ENCODE peak calls at places on chromosomes 7 and 10, in eight cellular contexts. R, B, O, K, F, A, M and Q are unnamed samples.

GRCh38 chr10:119478111-119479047 is 64.1 kb downstream of the RGS10 start:
- DNase-seq in O (no peak), K (no peak), A (no peak), F (no peak), B (no peak), R (no peak), M (no peak), Q (no peak)

GRCh38 chr10:24435374-24435773 is 226.4 kb downstream of the KIAA1217 start:
- DNase-seq in M (no peak), B (no peak), K (no peak), A (no peak), F (no peak), R (no peak), O (no peak), Q (no peak)

GRCh38 chr10:113704637-113705343 is 25.1 kb downstream of the CASP7 start:
- DNase-seq in B (no peak), M (no peak), R (no peak), F (peak), O (peak), A (peak), K (no peak), Q (no peak)

GRCh38 chr10:98134431-98135221 is at the start of gene R3HCC1L:
- DNase-seq in M (peak), O (peak), R (peak), F (peak), A (peak), B (peak), K (peak), Q (peak)

GRCh38 chr10:9081253-9081652 is 1026.8 kb downstream of the GATA3 start:
- DNase-seq in R (no peak), K (no peak), B (no peak), O (no peak), F (no peak), A (no peak), M (no peak), Q (no peak)

GRCh38 chr7:150432915-150433892 is 17.2 kb upstream of the GIMAP8 start:
- DNase-seq in K (no peak), M (no peak), O (no peak), F (no peak), A (no peak), R (no peak), B (no peak), Q (peak)

GRCh38 chr10:7410800-7411670 is at the start of gene SFMBT2:
- DNase-seq in M (peak), F (peak), B (peak), R (no peak), O (no peak), A (peak), K (peak), Q (peak)

GRCh38 chr7:31092606-31093005 is 40.5 kb downstream of the ADCYAP1R1 start:
- DNase-seq in M (no peak), B (no peak), A (no peak), O (no peak), F (no peak), R (no peak), K (no peak), Q (no peak)

GRCh38 chr7:80027616-80028173 is 106.9 kb upstream of the GNAI1 start:
- DNase-seq in R (no peak), A (no peak), O (no peak), B (no peak), K (no peak), F (no peak), M (no peak), Q (no peak)

GRCh38 chr7:85160223-85160622 is 26.6 kb downstream of the SEMA3D start:
- DNase-seq in F (no peak), O (no peak), M (no peak), A (no peak), R (no peak), K (no peak), B (no peak), Q (no peak)

GRCh38 chr10:73590881-73591577 is at the start of gene USP54:
- DNase-seq in F (peak), M (no peak), B (no peak), R (peak), O (no peak), A (peak), K (no peak), Q (no peak)

GRCh38 chr10:371515-371914 is 236.3 kb downstream of the ZMYND11 start:
- DNase-seq in B (no peak), R (no peak), K (no peak), F (no peak), A (no peak), O (no peak), M (no peak), Q (no peak)

GRCh38 chr10:14022052-14022451 is 308.7 kb downstream of the FRMD4A start:
- DNase-seq in B (no peak), M (no peak), O (no peak), R (no peak), A (no peak), K (no peak), F (no peak), Q (no peak)

GRCh38 chr10:73357821-73358220 is 843 bp downstream of the CFAP70 start:
- DNase-seq in O (no peak), R (no peak), M (no peak), B (no peak), K (no peak), A (no peak), F (no peak), Q (no peak)

GRCh38 chr10:110069502-110069982 is 61.8 kb downstream of the ADD3 start:
- DNase-seq in F (no peak), M (no peak), A (peak), B (no peak), O (no peak), R (no peak), K (no peak), Q (no peak)

GRCh38 chr10:132170561-132171361 is 16.0 kb upstream of the DPYSL4 start:
- DNase-seq in K (no peak), R (no peak), F (no peak), O (no peak), A (no peak), M (no peak), B (no peak), Q (no peak)

GRCh38 chr7:92464515-92464914 is 13.2 kb downstream of the ERVW-1 start:
- DNase-seq in K (no peak), R (peak), F (no peak), A (no peak), O (no peak), M (peak), B (no peak), Q (no peak)

GRCh38 chr7:11297764-11298163 is 324.1 kb downstream of the PHF14 start:
- DNase-seq in A (no peak), O (no peak), M (peak), K (no peak), F (no peak), R (no peak), B (no peak), Q (no peak)

GRCh38 chr10:119177708-119178370 is 773 bp downstream of the PRDX3 start:
- DNase-seq in K (no peak), B (no peak), A (no peak), R (no peak), M (no peak), F (no peak), O (no peak), Q (no peak)

GRCh38 chr10:131651674-131652093 is 249.1 kb upstream of the PPP2R2D start:
- DNase-seq in R (no peak), K (no peak), B (peak), A (peak), F (no peak), O (no peak), M (no peak), Q (no peak)

GRCh38 chr10:15168296-15168780 is at the start of gene NMT2:
- DNase-seq in M (no peak), F (peak), O (no peak), B (peak), K (peak), R (peak), A (peak), Q (no peak)

GRCh38 chr10:101322266-101323151 is 31.5 kb upstream of the BTRC start:
- DNase-seq in R (no peak), A (no peak), B (no peak), F (no peak), O (no peak), M (no peak), K (no peak), Q (no peak)

DNA sequence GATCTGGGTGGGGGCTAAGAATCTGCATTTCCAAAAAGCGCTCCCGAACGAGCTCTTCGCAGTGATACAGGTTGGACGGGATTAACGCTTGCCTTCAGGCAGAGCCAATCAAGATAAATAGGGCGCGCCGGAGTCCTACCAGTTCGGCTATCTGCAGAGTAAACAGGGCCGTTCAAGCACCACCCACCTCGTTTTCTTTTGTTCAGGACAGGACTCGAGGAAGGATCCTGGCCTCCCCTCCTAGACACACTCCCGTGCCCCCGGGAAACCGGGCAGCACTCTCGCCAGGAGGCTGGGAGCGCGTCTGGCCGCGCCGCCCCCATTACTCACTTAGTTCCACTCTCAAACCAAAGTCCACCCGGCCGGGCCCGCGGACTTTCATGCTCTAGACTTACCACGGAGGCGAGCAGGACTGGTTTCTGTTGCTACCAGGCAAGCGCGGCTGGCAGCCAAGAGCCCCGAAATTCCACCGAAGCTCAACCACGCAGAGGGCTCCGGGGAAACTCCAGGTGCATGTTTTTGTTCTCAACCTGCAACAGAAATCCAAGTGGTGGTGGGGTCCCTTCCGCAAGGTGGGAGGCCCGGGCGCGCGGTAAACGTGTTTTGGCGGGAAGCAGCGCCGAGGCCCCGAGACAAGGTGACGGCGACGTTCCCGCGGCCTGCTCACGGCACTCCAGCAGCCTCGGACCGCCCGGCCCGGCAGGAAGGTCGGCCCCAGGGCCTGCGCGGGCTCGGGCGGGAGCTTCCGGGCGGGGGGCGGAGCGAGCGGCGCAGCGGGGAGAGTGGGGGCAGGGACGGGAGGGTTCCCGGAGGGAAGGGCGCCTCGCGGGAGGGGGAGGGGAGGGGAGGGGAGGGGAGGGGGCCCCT is 12.7 kb downstream of the HNRNPF start:
- DNase-seq in M (peak), F (peak), A (peak), B (peak), K (peak), R (peak), O (no peak), Q (peak)
- TF ChIP-seq POLR2AphosphoS5 in M (peak), F (peak), A (peak), B (peak), K (peak), R (peak), O (no peak), Q (peak)

GRCh38 chr10:32035038-32035437 is 21.2 kb downstream of the KIF5B start:
- DNase-seq in K (no peak), F (no peak), R (no peak), A (no peak), B (no peak), M (no peak), O (no peak), Q (no peak)

GRCh38 chr10:32039745-32040144 is 16.5 kb downstream of the KIF5B start:
- DNase-seq in O (no peak), R (no peak), K (no peak), F (no peak), B (no peak), A (no peak), M (no peak), Q (no peak)

GRCh38 chr10:32038777-32039176 is 17.4 kb downstream of the KIF5B start:
- DNase-seq in K (no peak), O (no peak), F (no peak), R (no peak), A (peak), M (no peak), B (no peak), Q (no peak)

GRCh38 chr10:32033171-32033570 is 23.1 kb downstream of the KIF5B start:
- DNase-seq in A (peak), M (no peak), O (no peak), K (no peak), R (no peak), F (no peak), B (no peak), Q (no peak)

DNA sequence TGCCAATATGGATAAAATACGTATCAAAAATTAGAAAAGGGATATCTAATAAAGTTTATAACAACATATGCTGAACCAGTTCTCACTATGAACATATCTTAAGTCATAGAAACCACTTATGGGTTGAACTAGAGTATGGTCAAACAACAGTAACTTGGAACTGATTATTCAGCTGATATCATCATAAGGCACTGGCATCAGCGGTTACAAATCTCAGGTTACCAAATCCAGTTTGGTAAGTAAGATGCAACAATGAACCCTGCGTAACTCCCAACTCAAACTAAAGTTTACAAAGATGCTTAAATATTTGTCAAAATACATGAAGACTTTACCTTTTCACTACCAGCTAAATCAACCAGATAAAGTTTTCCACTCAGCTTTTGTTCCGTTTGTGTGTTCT is 19.3 kb downstream of the KIF5B start:
- DNase-seq in A (no peak), B (no peak), M (peak), K (no peak), O (no peak), R (no peak), F (no peak), Q (no peak)
- TF ChIP-seq CTCF in A (no peak), B (no peak), M (no peak), K (no peak), O (no peak), R (no peak), F (no peak), Q (no peak)

DNA sequence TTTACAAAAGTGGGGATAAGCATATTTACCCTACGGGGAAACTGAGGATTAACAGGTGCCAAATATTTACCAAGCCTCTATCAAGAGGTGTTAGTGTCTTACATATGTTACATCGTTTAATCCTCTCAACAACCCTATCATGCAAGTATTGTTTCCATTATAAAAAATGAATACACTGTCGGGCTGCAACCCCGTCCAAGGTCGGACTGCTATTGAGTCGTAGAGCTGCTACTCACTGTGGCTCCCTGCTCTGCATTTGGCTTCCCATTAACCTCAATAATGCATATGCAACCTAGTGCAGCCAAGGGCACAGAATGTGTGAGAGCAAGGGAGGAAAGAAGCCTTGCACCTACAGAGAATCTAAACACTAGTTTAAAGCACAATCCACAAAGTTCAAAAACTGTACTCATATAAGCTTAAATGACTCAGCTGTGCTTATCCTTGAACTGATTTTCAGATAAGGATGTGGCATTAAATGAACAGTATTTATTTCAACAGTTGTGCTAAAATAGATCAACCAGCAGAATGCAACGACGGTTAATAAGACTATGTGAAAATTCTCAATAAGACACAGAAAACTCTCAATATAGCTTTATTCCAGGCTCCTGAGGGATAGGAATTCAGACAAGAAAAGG is 49.9 kb downstream of the UBE2H start:
- DNase-seq in O (no peak), B (no peak), K (no peak), R (no peak), M (no peak), F (no peak), A (no peak), Q (no peak)
- TF ChIP-seq POLR2AphosphoS5 in O (no peak), B (no peak), K (no peak), R (no peak), M (no peak), F (no peak), A (no peak), Q (no peak)

GRCh38 chr10:44818721-44819127 is 92.4 kb upstream of the TMEM72 start:
- DNase-seq in M (no peak), B (no peak), A (no peak), K (no peak), R (no peak), O (no peak), F (no peak), Q (no peak)
- TF ChIP-seq CTCF in M (no peak), B (no peak), A (no peak), K (no peak), R (no peak), O (no peak), F (no peak), Q (no peak)

DNA sequence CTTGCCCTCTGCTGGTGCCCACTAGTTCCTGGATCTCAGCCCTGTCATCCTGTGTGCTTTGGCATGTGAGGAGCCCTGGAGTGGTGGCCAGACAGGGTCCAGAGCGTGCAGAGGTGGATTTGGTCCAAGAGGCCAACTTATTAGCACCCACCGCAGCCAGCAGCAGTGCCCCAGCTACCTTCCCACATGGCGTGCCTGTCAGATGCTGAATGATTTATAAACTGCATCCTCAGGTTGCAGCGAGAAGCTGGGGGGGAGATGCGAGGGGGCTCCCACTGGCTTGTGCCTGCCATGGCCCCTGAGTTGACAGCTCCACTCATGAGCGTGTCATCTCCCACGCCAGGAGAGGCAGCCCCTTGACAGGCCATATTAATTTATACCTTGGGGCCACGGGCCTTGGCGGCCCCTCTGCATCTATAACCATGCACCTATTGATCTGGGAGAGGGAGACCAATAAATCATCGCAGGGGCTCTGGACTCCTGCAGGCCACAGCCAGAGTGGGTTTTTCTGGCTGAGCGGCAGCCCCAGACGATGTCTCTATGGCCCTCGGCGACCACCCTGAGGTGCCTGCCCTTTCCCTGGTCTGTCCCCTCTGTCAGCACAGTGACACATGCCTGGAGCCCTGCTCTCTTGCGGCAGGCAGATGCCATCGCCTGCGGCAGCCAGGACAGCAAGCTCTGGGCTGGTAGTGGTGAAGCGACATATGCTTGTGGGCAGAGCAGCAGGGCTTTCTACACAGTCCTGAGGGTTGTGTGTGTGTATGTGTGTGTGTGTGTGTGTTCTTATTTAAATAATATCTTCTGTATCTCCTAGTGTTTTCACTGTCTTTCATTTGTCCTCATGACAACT is 120.8 kb downstream of the CDH23 start:
- DNase-seq in M (no peak), K (no peak), F (no peak), R (no peak), O (no peak), A (no peak), B (no peak), Q (no peak)
- TF ChIP-seq POLR2AphosphoS5 in M (no peak), K (no peak), F (no peak), R (no peak), O (no peak), A (no peak), B (no peak), Q (no peak)

GRCh38 chr7:17302575-17303142 is 4.2 kb downstream of the AHR start:
- DNase-seq in O (no peak), K (no peak), F (no peak), M (no peak), B (no peak), A (peak), R (no peak), Q (no peak)
- TF ChIP-seq CTCF in O (peak), K (no peak), F (no peak), M (no peak), B (no peak), A (no peak), R (peak), Q (peak)

DNA sequence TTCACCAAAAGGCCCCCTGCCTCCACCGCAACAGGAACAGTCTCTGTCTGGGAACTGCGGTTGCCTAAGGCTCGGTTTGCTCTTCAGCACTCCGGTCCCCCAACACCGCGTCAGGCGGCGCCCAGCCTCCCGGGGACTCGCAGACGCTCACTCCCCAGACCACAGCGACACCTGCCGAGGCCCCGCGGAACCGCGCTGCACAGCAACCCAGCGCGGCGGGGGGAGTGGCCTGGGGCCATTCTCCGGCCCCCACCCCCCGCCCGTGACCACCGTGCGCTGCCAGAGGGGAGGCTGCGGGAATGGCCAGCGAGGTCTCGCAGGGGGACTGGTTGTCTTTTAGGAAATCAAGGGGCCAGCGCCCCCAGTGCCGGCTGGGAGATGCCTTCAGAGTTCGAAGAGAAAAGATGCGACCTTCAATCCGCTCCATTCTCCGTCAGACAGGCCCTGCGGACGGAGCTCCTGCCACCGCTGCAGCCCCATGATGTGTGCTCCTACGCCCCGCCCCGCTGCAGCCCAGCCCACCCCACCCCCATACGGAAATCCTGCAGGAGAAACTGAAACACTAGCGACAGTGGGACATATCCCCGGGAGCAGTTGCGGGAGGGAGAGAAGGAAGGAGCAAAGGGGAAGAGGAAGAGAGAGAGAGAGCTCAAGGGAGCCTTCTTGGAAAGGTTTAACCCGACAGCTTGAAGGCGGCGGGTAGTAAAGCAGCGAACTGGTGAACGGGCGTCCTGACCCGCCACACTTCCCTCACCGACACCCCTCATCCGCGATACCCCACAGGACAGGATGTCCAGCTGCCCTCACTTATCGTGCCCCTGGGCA is 137.4 kb upstream of the CDCA7L start:
- DNase-seq in A (peak), F (peak), K (peak), B (peak), R (peak), M (peak), O (peak), Q (peak)
- TF ChIP-seq POLR2AphosphoS5 in A (peak), F (no peak), K (no peak), B (no peak), R (no peak), M (peak), O (no peak), Q (peak)